ENCODE peak calls at places on chromosome 4, in seven cellular contexts. M, N, W, I, T, L and K are unnamed samples.
A peak's percentile ranks its signal among the peaks of the same experiment; 100 is the strongest.

GRCh38 chr4:93710101-93710846 is 118.3 kb upstream of the ATOH1 start:
- DNase-seq in M (no peak), N (peak; percentile 10), W (no peak), I (no peak), T (no peak), L (no peak), K (no peak)

GRCh38 chr4:174389439-174389838 is 105.7 kb downstream of the CEP44 start:
- DNase-seq in M (no peak), N (no peak), W (no peak), I (no peak), T (no peak), L (no peak), K (no peak)

GRCh38 chr4:97994765-97995465 is 148.4 kb downstream of the STPG2 start:
- DNase-seq in M (no peak), N (no peak), W (no peak), I (no peak), T (no peak), L (no peak), K (no peak)

GRCh38 chr4:1856920-1857699 is 1.2 kb upstream of the LETM1 start:
- DNase-seq in M (no peak), N (peak; percentile 22), W (no peak), I (no peak), T (peak; percentile 44), L (peak; percentile 56), K (no peak)

GRCh38 chr4:105283501-105283900 is 136.8 kb downstream of the TET2 start:
- DNase-seq in M (no peak), N (no peak), W (no peak), I (no peak), T (no peak), L (peak; percentile 33), K (no peak)

GRCh38 chr4:176187610-176188009 is 7.8 kb downstream of the SPATA4 start:
- DNase-seq in M (no peak), N (no peak), W (no peak), I (peak; percentile 42), T (no peak), L (peak; percentile 74), K (no peak)

GRCh38 chr4:73864365-73864764 is 4.8 kb upstream of the CXCL1 start:
- DNase-seq in M (no peak), N (peak; percentile 23), W (no peak), I (no peak), T (no peak), L (no peak), K (no peak)

GRCh38 chr4:7124643-7125442 is 57.0 kb upstream of the GRPEL1 start:
- DNase-seq in M (peak; percentile 31), N (peak; percentile 30), W (no peak), I (no peak), T (peak; percentile 40), L (peak; percentile 96), K (peak; percentile 81)

GRCh38 chr4:67051000-67051789 is 494.1 kb downstream of the CENPC start:
- DNase-seq in M (no peak), N (no peak), W (no peak), I (no peak), T (no peak), L (no peak), K (no peak)

GRCh38 chr4:181264908-181265307 is 978.3 kb upstream of the TENM3 start:
- DNase-seq in M (peak; percentile 8), N (no peak), W (no peak), I (no peak), T (no peak), L (no peak), K (no peak)

DNA sequence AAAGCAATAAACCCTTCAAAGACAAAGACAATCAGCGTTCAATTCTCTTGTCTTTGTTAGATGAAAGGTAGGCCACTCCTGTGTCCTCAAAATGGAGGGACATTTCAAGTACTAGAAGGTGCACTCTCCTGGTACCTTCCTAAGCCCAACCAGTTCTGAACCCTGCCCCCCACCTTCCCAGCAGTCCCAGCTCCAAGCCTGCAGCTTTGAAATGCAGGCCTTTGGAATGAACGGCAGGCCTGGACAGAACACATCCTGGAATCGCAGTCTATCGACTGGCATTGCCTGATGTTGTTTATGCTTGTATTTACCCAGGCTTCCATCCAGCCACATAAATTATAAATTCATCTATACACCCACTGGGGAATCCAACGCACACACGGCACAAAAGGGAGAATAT is 47.4 kb downstream of the RASGEF1B start:
- DNase-seq in M (no peak), N (no peak), W (no peak), I (no peak), T (no peak), L (no peak), K (no peak)
- H3K4me1 ChIP-seq in M (no peaks in the 10 kb centered on the region), N (no peaks in the 10 kb centered on the region), W (peaks cover 53% of the 10 kb centered on the region), I (no peaks in the 10 kb centered on the region), T (peaks cover 6% of the 10 kb centered on the region), L (no peaks in the 10 kb centered on the region), K (no peaks in the 10 kb centered on the region)

GRCh38 chr4:18923496-18924161 is 902.1 kb upstream of the LCORL start:
- DNase-seq in M (peak; percentile 4), N (no peak), W (no peak), I (no peak), T (no peak), L (no peak), K (no peak)
- H3K9me3 ChIP-seq in M (peaks cover 11% of the 10 kb centered on the region), N (no peaks in the 10 kb centered on the region), W (no peaks in the 10 kb centered on the region), I (no peaks in the 10 kb centered on the region), T (peaks cover 3% of the 10 kb centered on the region), L (no peaks in the 10 kb centered on the region), K (peaks cover 20% of the 10 kb centered on the region)

GRCh38 chr4:80136238-80136637 is 61.1 kb upstream of the PRDM8 start:
- DNase-seq in M (no peak), N (no peak), W (no peak), I (no peak), T (no peak), L (no peak), K (no peak)
- H3K4me1 ChIP-seq in M (no peaks in the 10 kb centered on the region), N (no peaks in the 10 kb centered on the region), W (peaks cover 6% of the 10 kb centered on the region), I (peaks cover 29% of the 10 kb centered on the region), T (no peaks in the 10 kb centered on the region), L (peaks cover 12% of the 10 kb centered on the region), K (no peaks in the 10 kb centered on the region)

GRCh38 chr4:167555338-167556022 is 321.2 kb upstream of the SPOCK3 start:
- DNase-seq in M (no peak), N (peak; percentile 2), W (no peak), I (no peak), T (no peak), L (no peak), K (no peak)
- H3K9me3 ChIP-seq in M (peaks cover 14% of the 10 kb centered on the region), N (no peaks in the 10 kb centered on the region), W (peaks cover 6% of the 10 kb centered on the region), I (peaks cover 3% of the 10 kb centered on the region), T (no peaks in the 10 kb centered on the region), L (no peaks in the 10 kb centered on the region), K (no peaks in the 10 kb centered on the region)

GRCh38 chr4:173243321-173243720 is 74.7 kb downstream of the GALNT7 start:
- DNase-seq in M (no peak), N (peak; percentile 41), W (no peak), I (no peak), T (no peak), L (peak; percentile 85), K (no peak)
- H3K4me1 ChIP-seq in M (no peaks in the 10 kb centered on the region), N (peaks cover 35% of the 10 kb centered on the region), W (no peaks in the 10 kb centered on the region), I (no peaks in the 10 kb centered on the region), T (no peaks in the 10 kb centered on the region), L (peaks cover 7% of the 10 kb centered on the region), K (no peaks in the 10 kb centered on the region)

GRCh38 chr4:43435303-43435702 is 542.8 kb downstream of the GRXCR1 start:
- DNase-seq in M (no peak), N (no peak), W (no peak), I (no peak), T (no peak), L (no peak), K (no peak)
- H3K9me3 ChIP-seq in M (peaks cover 23% of the 10 kb centered on the region), N (peaks cover 1% of the 10 kb centered on the region), W (no peaks in the 10 kb centered on the region), I (no peaks in the 10 kb centered on the region), T (peaks cover 11% of the 10 kb centered on the region), L (peaks cover 4% of the 10 kb centered on the region), K (peaks cover 17% of the 10 kb centered on the region)